ENCODE peak calls at places on chromosomes 3 and 15, in six cellular contexts. One of them, this sample, is unnamed.

GRCh38 chr3:119580148-119580760 is 962 bp downstream of the ADPRH start:
- DNase-seq in fibroblast of the aortic adventitia: no peak
- DNase-seq in kidney epithelial cell: no peak
- DNase-seq in GM13977: peak; percentile 76
- DNase-seq in HCT116: no peak
- DNase-seq in left ventricle myocardium inferior: peak; percentile 36
- DNase-seq in this sample: no peak

GRCh38 chr15:77336006-77336405 is 83.9 kb downstream of the PEAK1 start:
- DNase-seq in kidney epithelial cell: no peak
- DNase-seq in fibroblast of the aortic adventitia: no peak
- DNase-seq in left ventricle myocardium inferior: no peak
- DNase-seq in GM13977: no peak
- DNase-seq in HCT116: no peak
- DNase-seq in this sample: no peak

GRCh38 chr15:90412356-90413194 is 24.5 kb downstream of the IQGAP1 start:
- DNase-seq in HCT116: peak; percentile 84
- DNase-seq in kidney epithelial cell: no peak
- DNase-seq in fibroblast of the aortic adventitia: peak; percentile 90
- DNase-seq in GM13977: peak; percentile 31
- DNase-seq in left ventricle myocardium inferior: no peak
- DNase-seq in this sample: no peak

GRCh38 chr3:59886790-59887189 is 837.0 kb upstream of the CFAP20DC start:
- DNase-seq in kidney epithelial cell: no peak
- DNase-seq in HCT116: no peak
- DNase-seq in GM13977: no peak
- DNase-seq in left ventricle myocardium inferior: no peak
- DNase-seq in fibroblast of the aortic adventitia: no peak
- DNase-seq in this sample: no peak

GRCh38 chr3:58045084-58045483 is 36.9 kb downstream of the FLNB start:
- DNase-seq in left ventricle myocardium inferior: no peak
- DNase-seq in fibroblast of the aortic adventitia: peak; percentile 43
- DNase-seq in GM13977: no peak
- DNase-seq in HCT116: no peak
- DNase-seq in kidney epithelial cell: no peak
- DNase-seq in this sample: no peak

GRCh38 chr3:167940241-167940640 is 155.5 kb downstream of the GOLIM4 start:
- DNase-seq in left ventricle myocardium inferior: no peak
- DNase-seq in kidney epithelial cell: no peak
- DNase-seq in fibroblast of the aortic adventitia: peak; percentile 3
- DNase-seq in GM13977: no peak
- DNase-seq in HCT116: no peak
- DNase-seq in this sample: no peak

GRCh38 chr3:122961146-122961545 is 66.4 kb downstream of the SEMA5B start:
- DNase-seq in left ventricle myocardium inferior: no peak
- DNase-seq in fibroblast of the aortic adventitia: peak; percentile 69
- DNase-seq in GM13977: no peak
- DNase-seq in HCT116: no peak
- DNase-seq in kidney epithelial cell: no peak
- DNase-seq in this sample: no peak

GRCh38 chr3:45858809-45859543 is 17.1 kb upstream of the LZTFL1 start:
- DNase-seq in kidney epithelial cell: no peak
- DNase-seq in fibroblast of the aortic adventitia: no peak
- DNase-seq in GM13977: no peak
- DNase-seq in left ventricle myocardium inferior: no peak
- DNase-seq in HCT116: no peak
- DNase-seq in this sample: no peak

GRCh38 chr3:197428117-197428761 is 127.5 kb downstream of the BDH1 start:
- DNase-seq in GM13977: no peak
- DNase-seq in left ventricle myocardium inferior: peak; percentile 50
- DNase-seq in kidney epithelial cell: no peak
- DNase-seq in HCT116: peak; percentile 32
- DNase-seq in fibroblast of the aortic adventitia: peak; percentile 15
- DNase-seq in this sample: no peak

GRCh38 chr15:56763496-56763895 is 30.2 kb upstream of the ZNF280D start:
- DNase-seq in HCT116: no peak
- DNase-seq in GM13977: no peak
- DNase-seq in left ventricle myocardium inferior: no peak
- DNase-seq in fibroblast of the aortic adventitia: no peak
- DNase-seq in kidney epithelial cell: no peak
- DNase-seq in this sample: no peak

GRCh38 chr3:41234823-41235722 is 35.8 kb downstream of the CTNNB1 start:
- DNase-seq in kidney epithelial cell: no peak
- DNase-seq in left ventricle myocardium inferior: no peak
- DNase-seq in HCT116: no peak
- DNase-seq in fibroblast of the aortic adventitia: peak; percentile 52
- DNase-seq in GM13977: no peak
- DNase-seq in this sample: no peak

GRCh38 chr15:39651295-39651694 is 70.4 kb downstream of the THBS1 start:
- DNase-seq in left ventricle myocardium inferior: no peak
- DNase-seq in fibroblast of the aortic adventitia: no peak
- DNase-seq in HCT116: no peak
- DNase-seq in kidney epithelial cell: no peak
- DNase-seq in GM13977: no peak
- DNase-seq in this sample: no peak

GRCh38 chr3:45760878-45761711 is 35.2 kb downstream of the SLC6A20 start:
- DNase-seq in fibroblast of the aortic adventitia: peak; percentile 79
- DNase-seq in kidney epithelial cell: peak; percentile 16
- DNase-seq in GM13977: peak; percentile 87
- DNase-seq in HCT116: peak; percentile 51
- DNase-seq in left ventricle myocardium inferior: no peak
- DNase-seq in this sample: no peak

GRCh38 chr3:46668116-46668515 is 25.4 kb downstream of the ALS2CL start:
- DNase-seq in GM13977: peak; percentile 17
- DNase-seq in kidney epithelial cell: no peak
- DNase-seq in left ventricle myocardium inferior: no peak
- DNase-seq in HCT116: no peak
- DNase-seq in fibroblast of the aortic adventitia: no peak
- DNase-seq in this sample: peak; percentile 18

GRCh38 chr3:98962189-98962930 is 60.9 kb upstream of the DCBLD2 start:
- DNase-seq in GM13977: no peak
- DNase-seq in kidney epithelial cell: peak; percentile 98
- DNase-seq in HCT116: peak; percentile 92
- DNase-seq in left ventricle myocardium inferior: no peak
- DNase-seq in fibroblast of the aortic adventitia: peak; percentile 68
- DNase-seq in this sample: no peak

GRCh38 chr3:128360705-128361271 is 105.9 kb downstream of the DNAJB8 start:
- DNase-seq in GM13977: no peak
- DNase-seq in kidney epithelial cell: no peak
- DNase-seq in fibroblast of the aortic adventitia: no peak
- DNase-seq in HCT116: no peak
- DNase-seq in left ventricle myocardium inferior: no peak
- DNase-seq in this sample: no peak

GRCh38 chr3:120348065-120348980 is 831 bp downstream of the LRRC58 start:
- DNase-seq in HCT116: no peak
- DNase-seq in kidney epithelial cell: no peak
- DNase-seq in GM13977: peak; percentile 66
- DNase-seq in left ventricle myocardium inferior: no peak
- DNase-seq in fibroblast of the aortic adventitia: peak; percentile 35
- DNase-seq in this sample: no peak

GRCh38 chr3:148931574-148931973 is 59.8 kb upstream of the GYG1 start:
- DNase-seq in HCT116: no peak
- DNase-seq in left ventricle myocardium inferior: no peak
- DNase-seq in kidney epithelial cell: no peak
- DNase-seq in fibroblast of the aortic adventitia: no peak
- DNase-seq in GM13977: no peak
- DNase-seq in this sample: no peak

GRCh38 chr3:192366916-192367315 is 360.4 kb downstream of the FGF12 start:
- DNase-seq in GM13977: no peak
- DNase-seq in kidney epithelial cell: no peak
- DNase-seq in HCT116: no peak
- DNase-seq in fibroblast of the aortic adventitia: no peak
- DNase-seq in left ventricle myocardium inferior: no peak
- DNase-seq in this sample: no peak

GRCh38 chr3:194265996-194266657 is 85.0 kb downstream of the CPN2 start:
- DNase-seq in GM13977: no peak
- DNase-seq in fibroblast of the aortic adventitia: no peak
- DNase-seq in left ventricle myocardium inferior: no peak
- DNase-seq in kidney epithelial cell: no peak
- DNase-seq in HCT116: no peak
- DNase-seq in this sample: no peak

GRCh38 chr3:189927975-189928895 is 192.5 kb downstream of the P3H2 start:
- DNase-seq in GM13977: no peak
- DNase-seq in HCT116: no peak
- DNase-seq in kidney epithelial cell: no peak
- DNase-seq in fibroblast of the aortic adventitia: peak; percentile 25
- DNase-seq in left ventricle myocardium inferior: no peak
- DNase-seq in this sample: no peak

GRCh38 chr3:122947621-122948202 is 79.9 kb downstream of the SEMA5B start:
- DNase-seq in GM13977: no peak
- DNase-seq in kidney epithelial cell: no peak
- DNase-seq in fibroblast of the aortic adventitia: peak; percentile 71
- DNase-seq in HCT116: no peak
- DNase-seq in left ventricle myocardium inferior: no peak
- DNase-seq in this sample: no peak

GRCh38 chr3:127182848-127183714 is 9.8 kb upstream of the PRR23E start:
- DNase-seq in left ventricle myocardium inferior: no peak
- DNase-seq in kidney epithelial cell: no peak
- DNase-seq in fibroblast of the aortic adventitia: no peak
- DNase-seq in GM13977: no peak
- DNase-seq in HCT116: peak; percentile 6
- DNase-seq in this sample: no peak

GRCh38 chr3:39038165-39038564 is 13.6 kb downstream of the SCN11A start:
- DNase-seq in GM13977: no peak
- DNase-seq in kidney epithelial cell: peak; percentile 25
- DNase-seq in fibroblast of the aortic adventitia: peak; percentile 46
- DNase-seq in left ventricle myocardium inferior: no peak
- DNase-seq in HCT116: no peak
- DNase-seq in this sample: no peak

GRCh38 chr3:138458774-138459499 is 24.5 kb downstream of the ESYT3 start:
- DNase-seq in HCT116: no peak
- DNase-seq in GM13977: no peak
- DNase-seq in left ventricle myocardium inferior: no peak
- DNase-seq in kidney epithelial cell: no peak
- DNase-seq in fibroblast of the aortic adventitia: no peak
- DNase-seq in this sample: no peak

GRCh38 chr3:138461246-138461645 is 26.8 kb downstream of the ESYT3 start:
- DNase-seq in fibroblast of the aortic adventitia: no peak
- DNase-seq in kidney epithelial cell: no peak
- DNase-seq in HCT116: no peak
- DNase-seq in GM13977: no peak
- DNase-seq in left ventricle myocardium inferior: no peak
- DNase-seq in this sample: no peak

GRCh38 chr3:138460536-138461205 is 26.3 kb downstream of the ESYT3 start:
- DNase-seq in GM13977: no peak
- DNase-seq in HCT116: no peak
- DNase-seq in kidney epithelial cell: no peak
- DNase-seq in fibroblast of the aortic adventitia: no peak
- DNase-seq in left ventricle myocardium inferior: no peak
- DNase-seq in this sample: no peak

GRCh38 chr3:138457863-138458735 is 23.7 kb downstream of the ESYT3 start:
- DNase-seq in HCT116: no peak
- DNase-seq in left ventricle myocardium inferior: no peak
- DNase-seq in kidney epithelial cell: no peak
- DNase-seq in GM13977: no peak
- DNase-seq in fibroblast of the aortic adventitia: no peak
- DNase-seq in this sample: no peak

DNA sequence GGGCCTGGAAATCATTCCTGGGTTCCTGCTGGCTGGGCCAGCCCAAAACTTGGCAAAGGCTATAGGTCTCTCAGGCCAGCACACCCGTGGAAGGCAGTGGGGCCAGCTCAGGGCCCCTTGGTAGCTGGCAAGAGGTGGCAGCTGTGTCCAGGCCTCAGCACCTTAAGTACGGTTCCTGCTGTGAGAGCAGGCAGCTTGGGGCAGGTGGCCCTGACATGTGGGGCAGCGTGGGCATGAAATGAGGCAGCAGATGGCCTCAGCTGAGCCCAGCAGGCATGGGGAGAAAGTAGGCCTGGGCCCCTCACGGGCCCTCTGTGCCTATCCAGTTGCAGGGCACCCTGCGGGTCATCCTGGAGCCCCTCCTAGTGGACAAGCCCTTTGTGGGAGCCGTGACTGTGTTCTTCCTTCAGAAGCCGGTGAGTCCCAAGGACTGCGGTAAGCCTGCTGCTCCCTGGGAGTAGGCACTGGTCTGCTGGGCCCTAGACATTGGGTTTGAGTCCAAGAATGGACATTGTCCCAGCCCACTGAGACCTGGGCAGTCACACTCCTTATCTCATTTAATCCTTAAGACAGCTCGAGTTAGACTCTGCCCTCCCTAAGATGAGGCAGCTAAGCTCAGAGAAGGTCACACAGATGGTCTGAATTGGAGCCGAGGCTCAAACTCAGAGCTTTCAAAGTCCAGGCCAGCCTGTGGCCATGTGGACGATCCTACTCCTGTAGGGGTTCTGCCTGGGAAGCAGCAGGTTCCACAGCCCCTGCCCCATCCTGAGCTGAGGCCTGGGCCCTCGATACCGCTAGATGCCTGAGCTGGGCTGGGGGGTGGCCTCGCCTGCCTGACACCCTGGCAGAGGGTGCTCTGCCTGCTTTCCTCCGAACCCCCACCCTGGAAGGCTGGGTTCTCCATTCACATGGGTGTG is 25.5 kb downstream of the ESYT3 start:
- DNase-seq in kidney epithelial cell: no peak
- DNase-seq in fibroblast of the aortic adventitia: no peak
- DNase-seq in left ventricle myocardium inferior: no peak
- DNase-seq in GM13977: no peak
- DNase-seq in HCT116: no peak
- DNase-seq in this sample: no peak
- TF ChIP-seq CTCF in kidney epithelial cell: no peak
- TF ChIP-seq CTCF in fibroblast of the aortic adventitia: no peak
- TF ChIP-seq CTCF in left ventricle myocardium inferior: no peak
- TF ChIP-seq CTCF in GM13977: no peak
- TF ChIP-seq CTCF in HCT116: no peak
- TF ChIP-seq CTCF in this sample: no peak

DNA sequence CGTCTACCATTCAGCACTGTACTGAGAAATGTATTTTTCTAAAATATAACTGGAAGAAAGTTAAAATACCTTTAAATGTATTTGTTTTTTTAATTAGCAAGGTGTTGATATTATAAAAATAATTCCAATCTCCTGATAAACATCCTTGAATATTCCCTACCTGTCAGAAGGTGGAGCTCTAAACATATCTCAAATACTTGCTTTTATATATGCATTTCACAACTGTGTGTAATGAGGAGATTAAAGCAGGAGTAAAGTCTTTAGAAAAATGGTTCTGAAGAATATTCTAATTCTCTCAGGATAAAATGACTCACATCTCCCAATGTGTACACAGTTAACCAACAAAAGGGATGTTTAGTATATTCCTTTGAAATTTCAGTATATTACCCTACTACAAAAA is 422.7 kb downstream of the PLCL2 start:
- DNase-seq in kidney epithelial cell: no peak
- DNase-seq in fibroblast of the aortic adventitia: no peak
- DNase-seq in HCT116: no peak
- DNase-seq in GM13977: no peak
- DNase-seq in left ventricle myocardium inferior: no peak
- DNase-seq in this sample: no peak
- TF ChIP-seq CTCF in kidney epithelial cell: no peak
- TF ChIP-seq CTCF in fibroblast of the aortic adventitia: no peak
- TF ChIP-seq CTCF in HCT116: peak; percentile 31
- TF ChIP-seq CTCF in GM13977: no peak
- TF ChIP-seq CTCF in left ventricle myocardium inferior: no peak
- TF ChIP-seq CTCF in this sample: no peak

GRCh38 chr3:10160925-10161324 is 3.8 kb upstream of the IRAK2 start:
- DNase-seq in GM13977: no peak
- DNase-seq in left ventricle myocardium inferior: no peak
- DNase-seq in fibroblast of the aortic adventitia: no peak
- DNase-seq in HCT116: no peak
- DNase-seq in kidney epithelial cell: no peak
- DNase-seq in this sample: no peak
- TF ChIP-seq CTCF in GM13977: no peak
- TF ChIP-seq CTCF in left ventricle myocardium inferior: no peak
- TF ChIP-seq CTCF in fibroblast of the aortic adventitia: no peak
- TF ChIP-seq CTCF in HCT116: no peak
- TF ChIP-seq CTCF in kidney epithelial cell: no peak
- TF ChIP-seq CTCF in this sample: no peak

GRCh38 chr3:53269888-53270880 is 14.4 kb upstream of the TKT start:
- DNase-seq in HCT116: peak; percentile 96
- DNase-seq in GM13977: peak; percentile 46
- DNase-seq in kidney epithelial cell: peak; percentile 94
- DNase-seq in left ventricle myocardium inferior: peak; percentile 80
- DNase-seq in fibroblast of the aortic adventitia: peak; percentile 100
- DNase-seq in this sample: no peak
- TF ChIP-seq CTCF in HCT116: no peak
- TF ChIP-seq CTCF in GM13977: no peak
- TF ChIP-seq CTCF in kidney epithelial cell: peak; percentile 16
- TF ChIP-seq CTCF in left ventricle myocardium inferior: no peak
- TF ChIP-seq CTCF in fibroblast of the aortic adventitia: no peak
- TF ChIP-seq CTCF in this sample: no peak

This sample was measured in omental fat pad.